ENCODE peak calls at places on chromosome 2, in five cellular contexts. One of them, this sample, is unnamed.

GRCh38 chr2:65096948-65097347 is 33.0 kb downstream of the RAB1A start:
- DNase-seq in IMR-90: peak; percentile 65
- DNase-seq in H9: no peak
- DNase-seq in mesenchymal stem cell: peak; percentile 43
- DNase-seq in H1: no peak
- DNase-seq in this sample: no peak

GRCh38 chr2:159613515-159614336 is 2.6 kb downstream of the BAZ2B start:
- DNase-seq in IMR-90: peak; percentile 53
- DNase-seq in H9: no peak
- DNase-seq in mesenchymal stem cell: peak; percentile 63
- DNase-seq in H1: no peak
- DNase-seq in this sample: no peak

GRCh38 chr2:51953931-51954330 is 922.0 kb upstream of the NRXN1 start:
- DNase-seq in IMR-90: peak; percentile 74
- DNase-seq in H9: no peak
- DNase-seq in mesenchymal stem cell: no peak
- DNase-seq in H1: no peak
- DNase-seq in this sample: peak; percentile 60

GRCh38 chr2:3105814-3106569 is 271.6 kb downstream of the EIPR1 start:
- DNase-seq in IMR-90: no peak
- DNase-seq in H9: peak; percentile 44
- DNase-seq in mesenchymal stem cell: no peak
- DNase-seq in H1: peak; percentile 44
- DNase-seq in this sample: no peak

GRCh38 chr2:17754773-17755425 is 961 bp downstream of the GEN1 start:
- DNase-seq in IMR-90: no peak
- DNase-seq in H9: no peak
- DNase-seq in mesenchymal stem cell: peak; percentile 41
- DNase-seq in H1: no peak
- DNase-seq in this sample: no peak

GRCh38 chr2:218285604-218286003 is 6.7 kb downstream of the TMBIM1 start:
- DNase-seq in IMR-90: peak; percentile 48
- DNase-seq in H9: no peak
- DNase-seq in mesenchymal stem cell: no peak
- DNase-seq in H1: no peak
- DNase-seq in this sample: no peak

GRCh38 chr2:157935378-157935726 is 59.2 kb upstream of the ACVR1 start:
- DNase-seq in IMR-90: no peak
- DNase-seq in H9: no peak
- DNase-seq in mesenchymal stem cell: no peak
- DNase-seq in H1: no peak
- DNase-seq in this sample: no peak

GRCh38 chr2:159882069-159882468 is 84.1 kb upstream of the CD302 start:
- DNase-seq in IMR-90: no peak
- DNase-seq in H9: no peak
- DNase-seq in mesenchymal stem cell: no peak
- DNase-seq in H1: no peak
- DNase-seq in this sample: no peak

GRCh38 chr2:130327703-130328527 is 14.8 kb upstream of the IMP4 start:
- DNase-seq in IMR-90: peak; percentile 71
- DNase-seq in H9: peak; percentile 83
- DNase-seq in mesenchymal stem cell: peak; percentile 76
- DNase-seq in H1: peak; percentile 80
- DNase-seq in this sample: peak; percentile 27

GRCh38 chr2:74440378-74441110 is 1.2 kb downstream of the RTKN start:
- DNase-seq in IMR-90: peak; percentile 81
- DNase-seq in H9: peak; percentile 92
- DNase-seq in mesenchymal stem cell: peak; percentile 86
- DNase-seq in H1: peak; percentile 92
- DNase-seq in this sample: peak; percentile 65

GRCh38 chr2:149877913-149878312 is 290.3 kb upstream of the MMADHC start:
- DNase-seq in IMR-90: peak; percentile 41
- DNase-seq in H9: no peak
- DNase-seq in mesenchymal stem cell: no peak
- DNase-seq in H1: no peak
- DNase-seq in this sample: no peak

GRCh38 chr2:51335072-51336058 is 303.4 kb upstream of the NRXN1 start:
- DNase-seq in IMR-90: no peak
- DNase-seq in H9: no peak
- DNase-seq in mesenchymal stem cell: no peak
- DNase-seq in H1: no peak
- DNase-seq in this sample: no peak

GRCh38 chr2:235011929-235012631 is 60.3 kb downstream of the SH3BP4 start:
- DNase-seq in IMR-90: no peak
- DNase-seq in H9: no peak
- DNase-seq in mesenchymal stem cell: no peak
- DNase-seq in H1: peak; percentile 62
- DNase-seq in this sample: no peak

GRCh38 chr2:123961576-123961975 is 63.5 kb upstream of the CNTNAP5 start:
- DNase-seq in IMR-90: no peak
- DNase-seq in H9: no peak
- DNase-seq in mesenchymal stem cell: no peak
- DNase-seq in H1: no peak
- DNase-seq in this sample: no peak

GRCh38 chr2:227125506-227125905 is 38.5 kb downstream of the COL4A4 start:
- DNase-seq in IMR-90: no peak
- DNase-seq in H9: peak; percentile 73
- DNase-seq in mesenchymal stem cell: no peak
- DNase-seq in H1: peak; percentile 60
- DNase-seq in this sample: no peak

GRCh38 chr2:59383473-59383872 is 1142.3 kb upstream of the FANCL start:
- DNase-seq in IMR-90: no peak
- DNase-seq in H9: no peak
- DNase-seq in mesenchymal stem cell: no peak
- DNase-seq in H1: no peak
- DNase-seq in this sample: no peak

GRCh38 chr2:134718095-134718955 is 475 bp downstream of the TMEM163 start:
- DNase-seq in IMR-90: no peak
- DNase-seq in H9: peak; percentile 46
- DNase-seq in mesenchymal stem cell: no peak
- DNase-seq in H1: peak; percentile 77
- DNase-seq in this sample: peak; percentile 8

GRCh38 chr2:75577280-75577679 is 16.5 kb upstream of the EVA1A start:
- DNase-seq in IMR-90: no peak
- DNase-seq in H9: no peak
- DNase-seq in mesenchymal stem cell: no peak
- DNase-seq in H1: no peak
- DNase-seq in this sample: peak; percentile 99

GRCh38 chr2:32284321-32284720 is 6.6 kb downstream of the YIPF4 start:
- DNase-seq in IMR-90: peak; percentile 68
- DNase-seq in H9: no peak
- DNase-seq in mesenchymal stem cell: peak; percentile 65
- DNase-seq in H1: no peak
- DNase-seq in this sample: no peak

GRCh38 chr2:215505044-215505786 is 69.3 kb upstream of the FN1 start:
- DNase-seq in IMR-90: peak; percentile 89
- DNase-seq in H9: no peak
- DNase-seq in mesenchymal stem cell: peak; percentile 41
- DNase-seq in H1: no peak
- DNase-seq in this sample: no peak

GRCh38 chr2:172196768-172197322 is 94.1 kb upstream of the DLX2 start:
- DNase-seq in IMR-90: peak; percentile 85
- DNase-seq in H9: no peak
- DNase-seq in mesenchymal stem cell: peak; percentile 56
- DNase-seq in H1: no peak
- DNase-seq in this sample: peak; percentile 98

GRCh38 chr2:113979172-113980128 is 89.6 kb downstream of the ACTR3 start:
- DNase-seq in IMR-90: no peak
- DNase-seq in H9: peak; percentile 70
- DNase-seq in mesenchymal stem cell: no peak
- DNase-seq in H1: peak; percentile 88
- DNase-seq in this sample: peak; percentile 13

GRCh38 chr2:177211602-177212105 is 940 bp upstream of the HNRNPA3 start:
- DNase-seq in IMR-90: no peak
- DNase-seq in H9: no peak
- DNase-seq in mesenchymal stem cell: no peak
- DNase-seq in H1: no peak
- DNase-seq in this sample: no peak

GRCh38 chr2:109438773-109439191 is 175.0 kb downstream of the SEPTIN10 start:
- DNase-seq in IMR-90: peak; percentile 86
- DNase-seq in H9: no peak
- DNase-seq in mesenchymal stem cell: peak; percentile 91
- DNase-seq in H1: no peak
- DNase-seq in this sample: peak; percentile 92

GRCh38 chr2:218060122-218060521 is 8.9 kb upstream of the RUFY4 start:
- DNase-seq in IMR-90: no peak
- DNase-seq in H9: no peak
- DNase-seq in mesenchymal stem cell: no peak
- DNase-seq in H1: no peak
- DNase-seq in this sample: no peak

GRCh38 chr2:202337133-202337532 is 39.0 kb upstream of the BMPR2 start:
- DNase-seq in IMR-90: no peak
- DNase-seq in H9: no peak
- DNase-seq in mesenchymal stem cell: no peak
- DNase-seq in H1: no peak
- DNase-seq in this sample: no peak

GRCh38 chr2:47402805-47403691 is at the start of gene MSH2:
- DNase-seq in IMR-90: peak; percentile 89
- DNase-seq in H9: peak; percentile 99
- DNase-seq in mesenchymal stem cell: peak; percentile 91
- DNase-seq in H1: peak; percentile 91
- DNase-seq in this sample: peak; percentile 93
- H3K4ac ChIP-seq in IMR-90: peak within 1 kb of the TSS; percentile 77
- H3K4ac ChIP-seq in H9: no peak within 1 kb of the TSS
- H3K4ac ChIP-seq in mesenchymal stem cell: peak within 1 kb of the TSS; percentile 74
- H3K4ac ChIP-seq in H1: peak within 1 kb of the TSS; percentile 71
- H3K4ac ChIP-seq in this sample: peak within 1 kb of the TSS; percentile 82

DNA sequence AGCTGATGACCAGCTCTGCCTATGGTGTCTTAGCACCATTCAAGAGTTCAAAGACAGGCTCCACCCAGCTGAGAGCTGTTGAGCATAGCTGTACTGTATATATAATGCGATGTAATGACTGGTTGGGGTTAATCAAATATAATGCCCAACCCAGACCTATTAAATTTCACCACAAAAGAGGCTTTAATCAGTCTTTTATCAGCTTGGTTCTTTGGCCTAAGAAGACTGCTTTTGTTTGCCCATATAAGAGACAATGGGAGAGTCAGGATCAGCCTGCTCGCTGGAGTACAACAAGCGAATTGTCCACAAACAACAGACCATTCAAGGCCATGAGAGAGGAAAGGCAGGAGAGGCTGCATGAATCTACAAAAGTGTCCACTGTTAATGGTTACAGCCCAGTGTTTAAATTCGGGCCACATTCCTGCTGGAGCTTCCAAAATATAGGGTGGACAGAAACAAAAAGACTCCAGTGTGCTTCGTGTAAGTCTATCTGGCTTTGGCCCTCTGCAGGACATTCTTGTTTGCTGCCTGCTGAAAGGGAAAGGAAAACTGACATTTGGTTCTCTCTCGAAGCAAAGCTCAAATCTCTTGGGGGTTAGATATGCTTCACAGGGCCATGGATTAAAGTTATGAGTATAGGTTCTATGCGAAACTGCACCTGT is 299.0 kb upstream of the FBXO11 start:
- DNase-seq in IMR-90: peak; percentile 8
- DNase-seq in H9: no peak
- DNase-seq in mesenchymal stem cell: no peak
- DNase-seq in H1: no peak
- DNase-seq in this sample: no peak
- H3K27ac ChIP-seq in IMR-90: no peak overlapping the region
- H3K27ac ChIP-seq in H9: no peak overlapping the region
- H3K27ac ChIP-seq in mesenchymal stem cell: no peak overlapping the region
- H3K27ac ChIP-seq in H1: no peak overlapping the region
- H3K27ac ChIP-seq in this sample: no peak overlapping the region

GRCh38 chr2:231683292-231683898 is 24.9 kb upstream of the PTMA start:
- DNase-seq in IMR-90: no peak
- DNase-seq in H9: peak; percentile 24
- DNase-seq in mesenchymal stem cell: no peak
- DNase-seq in H1: no peak
- DNase-seq in this sample: no peak

GRCh38 chr2:231682546-231683291 is 25.6 kb upstream of the PTMA start:
- DNase-seq in IMR-90: no peak
- DNase-seq in H9: no peak
- DNase-seq in mesenchymal stem cell: no peak
- DNase-seq in H1: no peak
- DNase-seq in this sample: no peak

GRCh38 chr2:231683907-231684306 is 24.4 kb upstream of the PTMA start:
- DNase-seq in IMR-90: no peak
- DNase-seq in H9: no peak
- DNase-seq in mesenchymal stem cell: no peak
- DNase-seq in H1: no peak
- DNase-seq in this sample: no peak

GRCh38 chr2:231685349-231686191 is 22.8 kb upstream of the PTMA start:
- DNase-seq in IMR-90: no peak
- DNase-seq in H9: peak; percentile 69
- DNase-seq in mesenchymal stem cell: no peak
- DNase-seq in H1: no peak
- DNase-seq in this sample: no peak

DNA sequence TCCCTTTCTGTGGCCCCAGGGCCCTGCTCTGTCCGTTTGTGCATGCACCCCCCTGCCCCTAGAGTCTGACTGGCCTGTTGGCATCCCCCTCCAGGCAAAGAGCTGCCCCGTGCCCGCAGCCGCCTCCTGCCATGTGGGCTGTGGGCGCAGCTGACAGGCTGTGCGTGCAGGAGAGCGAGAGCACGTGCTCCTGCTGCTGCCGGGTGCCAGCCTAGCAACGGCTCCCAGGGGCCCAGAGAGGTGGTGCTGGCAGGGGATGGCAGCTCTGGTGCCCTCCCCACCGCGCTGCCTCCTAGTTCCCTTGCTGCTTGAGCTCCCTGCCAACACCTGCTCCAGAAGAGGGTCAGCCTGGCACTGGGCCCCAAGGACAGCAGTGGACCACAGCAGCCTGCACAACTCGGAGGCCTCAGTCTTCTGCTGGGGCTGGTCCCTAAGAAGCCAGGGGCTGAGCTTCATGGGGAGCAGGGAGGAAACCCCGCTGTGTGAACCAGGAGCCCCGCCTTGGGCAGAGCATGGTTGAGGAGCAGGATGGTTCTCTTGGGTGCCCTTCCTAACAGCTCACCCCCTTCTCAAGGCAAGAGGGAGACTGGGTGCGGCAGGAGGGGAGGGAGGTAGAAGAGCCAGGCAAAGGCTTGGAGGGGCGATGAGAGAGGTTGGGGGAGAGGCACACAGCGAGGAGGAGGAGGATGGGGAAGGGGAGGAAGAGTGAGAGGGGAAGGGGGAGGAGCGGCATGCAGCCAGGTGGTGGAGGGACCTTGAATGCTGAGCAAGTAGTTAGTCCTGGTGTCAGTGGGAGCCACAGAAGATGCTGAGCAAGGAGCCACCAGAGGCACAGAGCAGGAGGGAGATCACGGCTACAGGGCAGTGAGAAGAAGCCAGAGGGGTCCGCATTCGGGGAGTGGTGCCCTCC is 23.8 kb upstream of the PTMA start:
- DNase-seq in IMR-90: no peak
- DNase-seq in H9: peak; percentile 28
- DNase-seq in mesenchymal stem cell: no peak
- DNase-seq in H1: no peak
- DNase-seq in this sample: no peak
- H4K91ac ChIP-seq in IMR-90: no peak overlapping the region
- H4K91ac ChIP-seq in H9: no peak overlapping the region
- H4K91ac ChIP-seq in mesenchymal stem cell: no peak overlapping the region
- H4K91ac ChIP-seq in H1: peak overlapping the region; percentile 90
- H4K91ac ChIP-seq in this sample: no peak overlapping the region

DNA sequence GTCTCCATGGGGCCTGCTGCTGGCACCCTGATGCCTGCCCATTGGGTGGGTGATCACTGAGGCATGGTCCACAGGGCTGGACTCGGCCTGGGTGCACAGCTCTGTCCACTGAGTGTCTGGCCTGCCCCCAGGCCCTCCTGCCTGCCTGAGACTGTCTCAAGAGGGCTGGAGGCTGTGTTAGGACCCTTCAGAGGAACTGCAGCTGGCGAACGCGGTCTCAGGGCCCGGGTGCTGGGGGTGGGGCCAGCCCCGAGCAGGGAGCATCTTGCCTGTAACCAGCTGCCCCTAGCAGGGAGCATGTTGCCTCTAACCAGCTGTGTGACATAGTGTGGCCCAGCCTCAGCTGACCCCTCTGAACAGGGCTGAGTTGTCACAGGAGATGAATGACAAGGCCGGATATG is 50.0 kb downstream of the TWIST2 start:
- DNase-seq in IMR-90: no peak
- DNase-seq in H9: no peak
- DNase-seq in mesenchymal stem cell: peak; percentile 34
- DNase-seq in H1: no peak
- DNase-seq in this sample: peak; percentile 98
- H3K4ac ChIP-seq in IMR-90: no peak overlapping the region
- H3K4ac ChIP-seq in H9: no peak overlapping the region
- H3K4ac ChIP-seq in mesenchymal stem cell: peak overlapping the region; percentile 71
- H3K4ac ChIP-seq in H1: no peak overlapping the region
- H3K4ac ChIP-seq in this sample: no peak overlapping the region